ENCODE peak calls at places on chromosome 18, in five cellular contexts. Z is progenitor cell of endocrine pancreas, Y is IMR-90, K is omental fat pad, L is type B pancreatic cell. G is an unnamed sample.
A peak's percentile ranks its signal among the peaks of the same experiment; 100 is the strongest.

GRCh38 chr18:51345848-51346391 is 148.4 kb upstream of the MEX3C start:
- DNase-seq in Z (no peak), Y (no peak), K (no peak), L (no peak), G (no peak)

GRCh38 chr18:72869786-72870185 is 2.0 kb upstream of the NETO1 start:
- DNase-seq in Z (no peak), Y (no peak), K (no peak), L (no peak), G (no peak)

GRCh38 chr18:37400832-37401231 is 164.8 kb downstream of the CELF4 start:
- DNase-seq in Z (no peak), Y (no peak), K (no peak), L (no peak), G (no peak)

GRCh38 chr18:27750014-27750413 is 426.9 kb downstream of the CDH2 start:
- DNase-seq in Z (peak; percentile 25), Y (peak; percentile 28), K (no peak), L (no peak), G (peak; percentile 11)

GRCh38 chr18:62881509-62882016 is 166.2 kb downstream of the PHLPP1 start:
- DNase-seq in Z (no peak), Y (peak; percentile 95), K (no peak), L (no peak), G (peak; percentile 42)

GRCh38 chr18:394997-395383 is 105.5 kb downstream of the COLEC12 start:
- DNase-seq in Z (no peak), Y (peak; percentile 75), K (no peak), L (no peak), G (no peak)

GRCh38 chr18:24710474-24710873 is 250.0 kb downstream of the HRH4 start:
- DNase-seq in Z (no peak), Y (no peak), K (no peak), L (no peak), G (no peak)

GRCh38 chr18:56748698-56749268 is 97.6 kb downstream of the WDR7 start:
- DNase-seq in Z (no peak), Y (peak; percentile 57), K (no peak), L (no peak), G (peak; percentile 15)

GRCh38 chr18:59787998-59788875 is 91.0 kb upstream of the CCBE1 start:
- DNase-seq in Z (no peak), Y (peak; percentile 82), K (no peak), L (no peak), G (no peak)

GRCh38 chr18:62784966-62785413 is 69.6 kb downstream of the PHLPP1 start:
- DNase-seq in Z (no peak), Y (peak; percentile 84), K (peak; percentile 30), L (no peak), G (peak; percentile 30)

GRCh38 chr18:23740105-23740830 is 51.0 kb downstream of the LAMA3 start:
- DNase-seq in Z (no peak), Y (no peak), K (no peak), L (no peak), G (no peak)

GRCh38 chr18:61606759-61607158 is 273.5 kb downstream of the CDH20 start:
- DNase-seq in Z (no peak), Y (peak; percentile 93), K (peak; percentile 41), L (no peak), G (no peak)

GRCh38 chr18:49972535-49972934 is 159.2 kb upstream of the ACAA2 start:
- DNase-seq in Z (no peak), Y (no peak), K (no peak), L (no peak), G (no peak)

GRCh38 chr18:75687626-75688025 is 260.1 kb upstream of the SMIM21 start:
- DNase-seq in Z (no peak), Y (no peak), K (no peak), L (no peak), G (no peak)

GRCh38 chr18:27491772-27492171 is 306.7 kb upstream of the CHST9 start:
- DNase-seq in Z (no peak), Y (no peak), K (no peak), L (no peak), G (no peak)

GRCh38 chr18:49048361-49048760 is 97.6 kb upstream of the SMAD7 start:
- DNase-seq in Z (no peak), Y (peak; percentile 96), K (no peak), L (no peak), G (no peak)

GRCh38 chr18:37564796-37565137 is 831 bp downstream of the CELF4 start:
- DNase-seq in Z (peak; percentile 82), Y (peak; percentile 21), K (no peak), L (peak; percentile 90), G (peak; percentile 23)

GRCh38 chr18:62258606-62259005 is 66.5 kb upstream of the TNFRSF11A start:
- DNase-seq in Z (no peak), Y (no peak), K (no peak), L (no peak), G (no peak)

GRCh38 chr18:13540783-13541182 is 185.6 kb downstream of the FAM210A start:
- DNase-seq in Z (no peak), Y (no peak), K (no peak), L (peak; percentile 36), G (peak; percentile 79)

GRCh38 chr18:24112874-24113615 is 25.8 kb upstream of the CABYR start:
- DNase-seq in Z (peak; percentile 43), Y (peak; percentile 69), K (no peak), L (no peak), G (no peak)

GRCh38 chr18:61833387-61833786 is 59.4 kb downstream of the RNF152 start:
- DNase-seq in Z (no peak), Y (peak; percentile 84), K (no peak), L (no peak), G (no peak)

GRCh38 chr18:34627138-34627920 is 82.8 kb upstream of the DTNA start:
- DNase-seq in Z (no peak), Y (no peak), K (no peak), L (no peak), G (no peak)

GRCh38 chr18:5625076-5625475 is 81.3 kb upstream of the EPB41L3 start:
- DNase-seq in Z (no peak), Y (no peak), K (no peak), L (no peak), G (no peak)

GRCh38 chr18:22223263-22223960 is 54.0 kb downstream of the GATA6 start:
- DNase-seq in Z (no peak), Y (peak; percentile 95), K (peak; percentile 75), L (peak; percentile 73), G (peak; percentile 60)

GRCh38 chr18:34085140-34085739 is 139.5 kb downstream of the NOL4 start:
- DNase-seq in Z (no peak), Y (no peak), K (no peak), L (no peak), G (no peak)

GRCh38 chr18:72847134-72847533 is 20.7 kb downstream of the NETO1 start:
- DNase-seq in Z (no peak), Y (no peak), K (no peak), L (no peak), G (no peak)

GRCh38 chr18:3429121-3429520 is 20.9 kb upstream of the TGIF1 start:
- DNase-seq in Z (no peak), Y (no peak), K (no peak), L (no peak), G (no peak)

GRCh38 chr18:23918395-23919032 is 96.0 kb upstream of the TTC39C start:
- DNase-seq in Z (peak; percentile 68), Y (peak; percentile 56), K (peak; percentile 93), L (no peak), G (peak; percentile 92)

GRCh38 chr18:35409921-35410320 is 32.8 kb upstream of the ZNF396 start:
- DNase-seq in Z (no peak), Y (no peak), K (no peak), L (no peak), G (no peak)

GRCh38 chr18:40473221-40473620 is 1481.8 kb upstream of the PIK3C3 start:
- DNase-seq in Z (no peak), Y (no peak), K (no peak), L (no peak), G (no peak)

GRCh38 chr18:5542393-5543035 is 1.3 kb downstream of the EPB41L3 start:
- DNase-seq in Z (peak; percentile 30), Y (peak; percentile 26), K (no peak), L (no peak), G (no peak)

DNA sequence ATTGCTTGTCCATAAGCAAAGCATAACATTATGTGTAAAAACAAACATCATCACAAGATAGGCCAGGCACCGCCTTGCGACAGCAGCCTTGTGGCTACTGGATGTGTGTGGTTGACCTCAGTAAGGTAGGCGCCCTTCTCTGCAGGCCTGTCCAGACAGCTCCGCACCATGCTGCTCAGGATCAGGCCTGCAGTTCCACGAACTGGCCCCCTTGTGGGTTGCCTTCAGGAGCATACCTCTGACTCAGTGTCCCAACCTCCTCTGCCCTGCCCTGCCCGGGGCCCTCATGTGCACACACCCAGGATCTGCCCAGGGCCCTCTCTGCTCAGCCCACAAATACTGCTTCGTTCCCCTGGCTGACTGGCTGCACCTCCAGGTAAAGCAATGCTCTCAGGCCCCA is 16.1 kb upstream of the ZNF236 start:
- DNase-seq in Z (no peak), Y (no peak), K (no peak), L (no peak), G (no peak)
- TF ChIP-seq CTCF in Z (no peak), Y (no peak), K (no peak), L (no peak), G (no peak)

GRCh38 chr18:44598514-44598913 is 82.2 kb upstream of the SETBP1 start:
- DNase-seq in Z (no peak), Y (no peak), K (no peak), L (no peak), G (no peak)
- TF ChIP-seq CTCF in Z (no peak), Y (no peak), K (no peak), L (no peak), G (no peak)

GRCh38 chr18:74082476-74083070 is 65.1 kb downstream of the FBXO15 start:
- DNase-seq in Z (peak; percentile 30), Y (peak; percentile 63), K (no peak), L (no peak), G (peak; percentile 84)
- TF ChIP-seq CTCF in Z (peak; percentile 67), Y (peak; percentile 73), K (no peak), L (peak; percentile 66), G (peak; percentile 69)

GRCh38 chr18:69469444-69469919 is 68.8 kb downstream of the DOK6 start:
- DNase-seq in Z (no peak), Y (no peak), K (no peak), L (no peak), G (peak; percentile 66)
- TF ChIP-seq CTCF in Z (peak; percentile 23), Y (peak; percentile 14), K (no peak), L (peak; percentile 60), G (no peak)

DNA sequence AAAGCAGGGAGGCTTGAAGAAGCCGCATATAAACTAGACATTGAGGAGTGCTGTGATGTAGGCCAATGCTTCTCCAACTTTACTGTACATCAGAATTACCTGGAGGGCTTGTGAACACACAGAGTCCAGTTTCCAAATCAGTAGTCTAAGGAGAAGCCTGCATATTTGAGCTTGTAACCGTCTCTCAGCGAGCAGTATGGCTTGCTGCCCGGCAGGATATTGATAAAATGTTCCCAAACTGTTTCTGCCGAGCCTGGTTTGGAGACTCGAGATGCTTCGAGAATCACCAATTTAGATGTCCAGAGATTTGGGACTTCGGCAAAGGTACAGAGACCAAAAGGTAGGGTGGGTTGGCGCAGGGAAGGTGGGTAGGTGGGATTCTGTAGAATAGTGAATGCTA is 11.0 kb upstream of the RAB31 start:
- DNase-seq in Z (no peak), Y (no peak), K (no peak), L (peak; percentile 10), G (no peak)
- TF ChIP-seq CTCF in Z (no peak), Y (no peak), K (no peak), L (no peak), G (no peak)